ENCODE peak calls at places on chromosomes 16 and 17, in six cellular contexts. O is heart left ventricle, V is uterus, J is transverse colon, R is testis, N is K562. Y is an unnamed sample.

GRCh38 chr16:28181557-28181914 is 30.2 kb downstream of the XPO6 start:
- DNase-seq in O (no peak), V (peak), J (no peak), R (no peak), N (peak), Y (peak)

GRCh38 chr17:70290770-70291169 is 121.4 kb downstream of the KCNJ2 start:
- DNase-seq in O (no peak), V (no peak), J (no peak), R (no peak), N (no peak), Y (no peak)

GRCh38 chr16:841455-842060 is 41.0 kb upstream of the GNG13 start:
- DNase-seq in O (no peak), V (no peak), J (no peak), R (no peak), N (no peak), Y (no peak)

GRCh38 chr17:34980353-34980680 is at the start of gene LIG3:
- DNase-seq in O (peak), V (peak), J (peak), R (peak), N (peak), Y (peak)

GRCh38 chr17:68733241-68734176 is 132.3 kb upstream of the FAM20A start:
- DNase-seq in O (peak), V (peak), J (no peak), R (peak), N (peak), Y (peak)

GRCh38 chr17:207775-208174 is 26.3 kb upstream of the DOC2B start:
- DNase-seq in O (no peak), V (no peak), J (no peak), R (no peak), N (no peak), Y (no peak)

GRCh38 chr17:56756536-56756935 is 77.2 kb downstream of the C17orf67 start:
- DNase-seq in O (no peak), V (no peak), J (no peak), R (no peak), N (no peak), Y (no peak)

GRCh38 chr17:2347805-2348685 is 10.7 kb downstream of the SGSM2 start:
- DNase-seq in O (no peak), V (no peak), J (peak), R (no peak), N (no peak), Y (peak)

GRCh38 chr17:40062347-40063033 is at the start of gene THRA:
- DNase-seq in O (peak), V (peak), J (peak), R (peak), N (peak), Y (peak)

GRCh38 chr17:57668332-57668731 is 76.8 kb downstream of the CCDC182 start:
- DNase-seq in O (peak), V (no peak), J (no peak), R (peak), N (no peak), Y (peak)

GRCh38 chr16:17448640-17449638 is 21.8 kb downstream of the XYLT1 start:
- DNase-seq in O (peak), V (no peak), J (peak), R (no peak), N (no peak), Y (peak)

GRCh38 chr17:67107811-67108210 is 63.5 kb downstream of the CACNG1 start:
- DNase-seq in O (no peak), V (no peak), J (no peak), R (no peak), N (no peak), Y (no peak)

GRCh38 chr16:69373019-69373418 is 12.8 kb downstream of the TERF2 start:
- DNase-seq in O (no peak), V (no peak), J (peak), R (no peak), N (no peak), Y (no peak)

GRCh38 chr17:75010683-75011406 is 1.6 kb upstream of the MRPL58 start:
- DNase-seq in O (peak), V (peak), J (peak), R (no peak), N (peak), Y (no peak)

DNA sequence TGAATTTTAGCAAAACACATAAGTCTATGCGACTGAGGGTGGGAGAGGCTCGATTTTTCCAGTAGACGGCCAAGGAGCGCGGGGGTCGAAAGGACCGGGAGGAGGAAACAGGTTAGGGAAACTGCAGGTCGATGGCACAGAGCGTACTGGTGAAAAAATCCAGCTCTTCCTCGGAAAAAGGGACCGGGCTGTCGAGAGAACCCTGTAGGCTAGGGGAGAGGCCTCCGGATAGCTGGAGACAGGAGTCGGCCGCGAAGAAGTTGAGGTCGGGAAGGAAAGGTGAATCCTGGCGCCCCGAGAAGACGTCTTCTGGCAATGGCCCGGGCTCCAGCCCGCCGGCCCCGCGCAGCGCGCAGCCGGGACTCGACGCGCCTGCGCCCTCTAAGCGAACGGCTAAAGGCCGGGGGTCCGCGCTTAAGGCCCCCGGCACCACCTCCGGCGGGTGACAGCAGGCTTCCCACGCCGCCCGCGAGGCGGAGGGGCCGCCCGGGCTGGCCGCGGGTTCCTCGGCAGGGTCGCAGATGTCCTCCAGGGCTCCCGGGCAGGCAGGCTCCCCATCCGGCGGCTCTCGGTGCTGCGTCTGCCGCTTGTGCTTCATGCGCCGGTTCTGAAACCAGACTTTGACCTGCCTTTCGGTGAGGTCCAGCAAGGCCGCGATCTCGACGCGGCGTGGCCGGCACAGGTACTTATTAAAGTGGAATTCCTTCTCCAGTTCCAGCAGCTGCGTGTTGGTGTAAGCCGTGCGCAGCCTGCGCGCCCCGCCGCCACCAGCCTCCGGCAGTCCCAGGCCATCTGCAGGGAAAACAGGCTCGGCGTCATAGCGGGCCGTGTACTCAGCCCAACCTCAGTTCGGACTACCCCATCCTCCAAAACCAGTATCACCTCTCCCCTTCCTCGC is 1.7 kb downstream of the HOXB2 start:
- DNase-seq in O (peak), V (no peak), J (peak), R (peak), N (peak), Y (peak)
- TF ChIP-seq POLR2A in O (no peak), V (peak), J (no peak), R (no peak), N (peak), Y (peak)

GRCh38 chr16:57791156-57791902 is 11.0 kb downstream of the KIFC3 start:
- DNase-seq in O (peak), V (no peak), J (no peak), R (no peak), N (no peak), Y (peak)
- TF ChIP-seq POLR2A in O (no peak), V (no peak), J (no peak), R (no peak), N (no peak), Y (no peak)

GRCh38 chr16:30557950-30558788 is at the start of gene ZNF764:
- DNase-seq in O (peak), V (peak), J (peak), R (peak), N (peak), Y (peak)
- TF ChIP-seq POLR2A in O (peak), V (peak), J (peak), R (no peak), N (peak), Y (peak)

GRCh38 chr17:64975318-64976087 is 56.2 kb upstream of the LRRC37A3 start:
- DNase-seq in O (peak), V (peak), J (peak), R (peak), N (peak), Y (peak)
- TF ChIP-seq POLR2A in O (peak), V (peak), J (peak), R (peak), N (peak), Y (peak)

GRCh38 chr17:33292981-33293867 is at the start of gene ASIC2:
- DNase-seq in O (no peak), V (no peak), J (peak), R (peak), N (no peak), Y (peak)
- TF ChIP-seq POLR2A in O (no peak), V (no peak), J (no peak), R (no peak), N (no peak), Y (no peak)

GRCh38 chr17:82243648-82244412 is 15.0 kb downstream of the SLC16A3 start:
- DNase-seq in O (no peak), V (no peak), J (no peak), R (no peak), N (no peak), Y (no peak)

GRCh38 chr17:82244413-82245140 is 15.7 kb downstream of the SLC16A3 start:
- DNase-seq in O (no peak), V (peak), J (peak), R (peak), N (no peak), Y (no peak)

GRCh38 chr17:82246040-82246364 is 17.2 kb downstream of the SLC16A3 start:
- DNase-seq in O (no peak), V (no peak), J (no peak), R (no peak), N (no peak), Y (no peak)

GRCh38 chr17:82246365-82247174 is 17.7 kb downstream of the SLC16A3 start:
- DNase-seq in O (peak), V (peak), J (peak), R (peak), N (no peak), Y (peak)

GRCh38 chr17:82245144-82246039 is 16.6 kb downstream of the SLC16A3 start:
- DNase-seq in O (no peak), V (no peak), J (no peak), R (peak), N (no peak), Y (no peak)
- TF ChIP-seq POLR2A in O (no peak), V (no peak), J (no peak), R (no peak), N (no peak), Y (no peak)

GRCh38 chr17:81066072-81066471 is 31.1 kb downstream of the BAIAP2 start:
- DNase-seq in O (no peak), V (no peak), J (no peak), R (no peak), N (no peak), Y (no peak)
- TF ChIP-seq POLR2A in O (no peak), V (no peak), J (no peak), R (no peak), N (no peak), Y (no peak)

GRCh38 chr17:82297804-82298537 is 19.4 kb downstream of the CD7 start:
- DNase-seq in O (peak), V (peak), J (peak), R (peak), N (peak), Y (peak)
- TF ChIP-seq POLR2A in O (peak), V (peak), J (peak), R (no peak), N (peak), Y (peak)

DNA sequence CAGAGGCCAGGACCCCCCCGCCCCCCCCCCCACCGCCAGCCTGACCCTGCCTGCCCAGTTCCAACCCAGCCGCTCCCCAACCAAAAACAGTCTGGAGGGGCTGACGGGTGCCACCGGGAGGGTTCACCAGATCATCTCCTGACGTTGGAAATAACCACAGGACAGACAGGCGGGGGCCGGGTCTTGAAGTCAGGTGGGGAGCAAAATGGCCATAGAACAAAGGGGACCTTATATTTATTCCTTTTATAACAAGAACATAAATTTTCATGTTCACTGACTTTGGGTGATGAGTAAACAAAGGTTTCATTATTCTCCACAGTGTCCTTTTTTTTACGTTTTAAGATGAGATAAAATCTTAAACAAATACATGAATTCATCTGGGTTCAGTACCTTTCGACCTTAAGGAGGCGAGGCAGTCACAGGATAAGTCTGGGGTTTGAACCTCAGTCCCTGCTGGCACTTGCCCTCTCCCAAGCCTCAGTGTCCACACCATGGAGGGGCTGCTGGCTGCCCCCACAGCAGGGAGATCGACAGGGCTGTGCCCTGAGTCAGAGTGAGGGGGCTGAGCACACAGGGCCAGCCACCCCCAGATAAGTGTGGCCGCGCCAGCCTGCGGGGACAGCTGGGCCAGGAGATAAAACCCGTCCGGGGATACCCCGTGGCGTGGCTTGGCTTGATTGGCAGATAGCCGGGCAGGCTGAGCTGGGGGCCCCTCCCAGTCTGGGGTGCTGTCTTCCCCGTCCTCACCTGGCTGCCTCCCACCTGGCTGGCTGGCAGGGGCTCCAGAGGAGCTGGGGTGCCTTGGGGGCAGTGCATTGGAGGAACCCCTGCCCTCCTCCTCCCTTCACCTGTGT is 15.0 kb downstream of the SLC7A5 start:
- DNase-seq in O (no peak), V (no peak), J (peak), R (peak), N (peak), Y (no peak)
- TF ChIP-seq POLR2A in O (no peak), V (no peak), J (no peak), R (no peak), N (no peak), Y (no peak)

GRCh38 chr17:16251556-16251955 is 34.5 kb downstream of the PIGL start:
- DNase-seq in O (no peak), V (no peak), J (no peak), R (no peak), N (no peak), Y (no peak)
- TF ChIP-seq POLR2A in O (no peak), V (no peak), J (no peak), R (no peak), N (no peak), Y (no peak)

Y was measured in adrenal gland.